ENCODE peak calls at places on chromosomes 12 and 14, in ten cellular contexts. P, V, E, Z, A, Y, N, G, B and L are unnamed samples.

GRCh38 chr14:101579372-101580080 is 18.2 kb downstream of the DIO3 start:
- DNase-seq in E (peak; percentile 32), A (no peak), N (no peak), V (no peak), B (no peak), G (no peak), P (no peak), Z (no peak), Y (no peak), L (no peak)

GRCh38 chr14:67599698-67600561 is at the start of gene PIGH:
- DNase-seq in A (peak; percentile 37), P (peak; percentile 79), B (peak; percentile 92), G (peak; percentile 92), E (peak; percentile 84), V (peak; percentile 95), Z (peak; percentile 92), Y (peak; percentile 94), N (peak; percentile 86), L (peak; percentile 92)

GRCh38 chr12:38625306-38625705 is 280.1 kb downstream of the CPNE8 start:
- DNase-seq in G (no peak), V (no peak), P (no peak), Z (no peak), E (no peak), Y (no peak), A (no peak), N (no peak), B (no peak), L (no peak)

GRCh38 chr12:11892065-11892391 is 178.7 kb upstream of the BCL2L14 start:
- DNase-seq in Z (no peak), N (no peak), E (no peak), V (no peak), P (no peak), Y (no peak), B (no peak), G (no peak), A (no peak), L (no peak)

GRCh38 chr14:90715495-90715894 is 100.7 kb downstream of the TTC7B start:
- DNase-seq in A (no peak), E (no peak), G (no peak), Z (no peak), V (no peak), P (no peak), N (no peak), Y (no peak), B (no peak), L (no peak)

GRCh38 chr12:42262271-42262670 is 24.2 kb upstream of the YAF2 start:
- DNase-seq in N (no peak), G (no peak), B (no peak), Y (no peak), A (no peak), E (no peak), P (peak; percentile 2), V (no peak), Z (no peak), L (no peak)

GRCh38 chr12:96258451-96258933 is 64.3 kb downstream of the ELK3 start:
- DNase-seq in E (no peak), V (no peak), Z (no peak), B (no peak), G (no peak), Y (peak; percentile 70), P (peak; percentile 84), A (no peak), N (peak; percentile 74), L (no peak)

GRCh38 chr14:104881369-104881979 is 16.4 kb downstream of the CEP170B start:
- DNase-seq in Z (no peak), P (no peak), Y (peak; percentile 43), V (no peak), E (peak; percentile 41), B (no peak), G (no peak), N (no peak), A (no peak), L (peak; percentile 3)

GRCh38 chr12:124395986-124396385 is 101.1 kb downstream of the RFLNA start:
- DNase-seq in Y (no peak), Z (no peak), A (no peak), N (no peak), B (no peak), E (no peak), P (peak; percentile 72), G (no peak), V (no peak), L (no peak)

GRCh38 chr12:104634852-104635251 is 178.1 kb downstream of the CHST11 start:
- DNase-seq in Y (no peak), G (no peak), B (no peak), P (no peak), E (no peak), N (no peak), V (no peak), A (no peak), Z (no peak), L (no peak)

GRCh38 chr14:76780875-76781647 is 19.8 kb downstream of the VASH1 start:
- DNase-seq in P (no peak), N (no peak), V (no peak), E (no peak), G (no peak), Y (no peak), B (peak; percentile 54), Z (no peak), A (no peak), L (no peak)

GRCh38 chr12:109727039-109727723 is 13.6 kb downstream of the FAM222A start:
- DNase-seq in G (no peak), Y (no peak), A (no peak), V (no peak), Z (no peak), N (no peak), E (peak; percentile 27), B (no peak), P (no peak), L (no peak)

GRCh38 chr12:6201199-6201608 is 1.0 kb downstream of the CD9 start:
- DNase-seq in Y (no peak), Z (no peak), G (peak; percentile 60), B (no peak), N (peak; percentile 23), P (no peak), A (no peak), V (no peak), E (no peak), L (no peak)
- TF ChIP-seq CTCF in Y (no peak), Z (no peak), G (no peak), B (no peak), N (no peak), P (no peak), A (no peak), V (no peak), E (no peak), L (no peak)

DNA sequence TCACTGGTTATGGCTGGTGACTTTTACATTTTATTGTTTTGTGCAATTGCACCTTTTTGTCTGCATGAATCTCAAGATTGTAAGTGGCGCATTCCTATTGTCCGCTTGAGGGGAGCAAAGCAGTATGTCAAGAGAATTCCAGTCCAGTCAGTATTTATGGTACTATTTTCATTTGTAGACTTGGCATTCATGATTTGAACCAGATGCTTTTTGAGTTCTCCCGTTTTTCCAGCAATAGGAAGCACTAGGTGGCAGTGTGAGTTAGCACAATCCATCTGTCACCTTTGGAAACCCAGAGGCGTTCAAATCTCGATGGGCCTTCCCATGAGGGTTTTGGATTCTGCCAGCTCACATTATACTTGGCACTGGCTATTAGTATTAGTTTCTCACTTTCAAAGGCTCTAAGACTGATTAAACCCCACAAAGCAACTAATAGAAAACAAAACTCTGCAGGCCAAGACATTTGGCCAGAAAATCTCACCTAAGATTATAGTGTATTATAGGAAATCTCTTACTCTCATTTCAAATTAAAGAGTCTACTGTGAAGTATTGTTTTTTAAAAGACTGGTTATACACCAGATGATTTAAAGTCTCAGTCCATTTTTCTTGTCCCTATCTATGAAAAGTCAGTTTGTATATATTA is 2.2 kb downstream of the DACT1 start:
- DNase-seq in G (no peak), E (no peak), A (peak; percentile 72), P (peak; percentile 96), Z (peak; percentile 37), N (peak; percentile 84), B (peak; percentile 64), Y (no peak), V (peak; percentile 24), L (peak; percentile 40)
- TF ChIP-seq CTCF in G (peak; percentile 65), E (peak; percentile 35), A (peak; percentile 76), P (peak; percentile 83), Z (no peak), N (peak; percentile 66), B (peak; percentile 32), Y (peak; percentile 69), V (peak; percentile 44), L (no peak)

GRCh38 chr12:92605621-92606170 is 97.1 kb upstream of the PLEKHG7 start:
- DNase-seq in A (no peak), V (no peak), Y (no peak), B (no peak), E (no peak), G (no peak), Z (no peak), N (no peak), P (peak; percentile 47), L (no peak)

GRCh38 chr12:92602930-92603623 is 99.7 kb upstream of the PLEKHG7 start:
- DNase-seq in A (no peak), G (no peak), N (no peak), V (no peak), B (no peak), Z (no peak), E (no peak), Y (no peak), P (no peak), L (no peak)

GRCh38 chr12:92604786-92605185 is 98.0 kb upstream of the PLEKHG7 start:
- DNase-seq in A (no peak), E (no peak), Y (no peak), V (no peak), G (no peak), Z (no peak), N (peak; percentile 30), P (no peak), B (no peak), L (no peak)

GRCh38 chr12:92602476-92602875 is 100.3 kb upstream of the PLEKHG7 start:
- DNase-seq in V (no peak), B (no peak), G (no peak), E (no peak), N (peak; percentile 90), P (peak; percentile 93), A (no peak), Y (no peak), Z (no peak), L (no peak)

GRCh38 chr12:92603741-92604432 is 98.9 kb upstream of the PLEKHG7 start:
- DNase-seq in A (no peak), G (no peak), P (no peak), Y (no peak), V (no peak), E (no peak), Z (no peak), N (no peak), B (no peak), L (no peak)
- TF ChIP-seq CTCF in A (no peak), G (no peak), P (peak; percentile 2), Y (no peak), V (no peak), E (no peak), Z (no peak), N (peak; percentile 24), B (no peak), L (no peak)

DNA sequence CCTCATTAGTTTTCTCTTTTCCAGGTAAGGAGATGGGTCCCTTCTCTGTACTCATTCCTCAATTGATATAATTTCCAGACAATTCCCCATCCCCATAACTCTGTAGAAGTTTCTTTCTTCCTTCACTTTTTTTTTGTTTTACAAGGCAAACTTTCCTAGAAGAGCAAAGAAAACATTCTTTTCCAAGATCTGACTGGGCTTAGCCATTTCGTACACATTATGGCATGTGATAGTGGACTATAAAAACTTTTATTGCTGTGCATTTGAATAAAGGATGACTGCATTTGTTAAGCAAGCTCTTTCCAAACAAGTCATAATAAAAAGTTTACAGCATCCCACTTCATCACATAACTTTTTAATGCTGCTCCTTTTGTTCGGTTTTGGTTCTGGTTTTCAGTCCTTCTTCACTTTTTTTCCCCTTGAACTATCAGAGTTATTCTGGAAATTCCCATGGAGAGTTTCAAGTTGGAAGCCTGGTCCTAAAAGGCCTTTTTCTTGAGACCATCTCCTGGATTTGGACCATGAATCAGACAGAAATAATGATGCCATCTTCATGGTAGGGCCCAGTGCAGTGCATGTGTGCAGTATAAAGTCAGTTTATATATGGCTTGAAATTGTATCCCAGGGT is 231.0 kb upstream of the HMGA2 start:
- DNase-seq in Y (no peak), G (no peak), N (peak; percentile 92), A (no peak), V (no peak), P (no peak), E (no peak), Z (no peak), B (no peak), L (no peak)
- TF ChIP-seq CTCF in Y (no peak), G (no peak), N (no peak), A (no peak), V (no peak), P (no peak), E (no peak), Z (no peak), B (no peak), L (no peak)